ENCODE peak calls at places on chromosomes 13 and 19, in five cellular contexts. P is NCI-H345; T is CD4-positive, alpha-beta T cell; F is tibial artery; V is fibroblast of the aortic adventitia. I is an unnamed sample.

GRCh38 chr19:6424190-6424938 is at the start of gene KHSRP:
- DNase-seq in P (peak; percentile 29), T (no peak), F (no peak), V (no peak), I (no peak)

GRCh38 chr19:30596813-30597399 is 224.7 kb downstream of the ZNF536 start:
- DNase-seq in P (no peak), T (no peak), F (no peak), V (no peak), I (no peak)

GRCh38 chr19:3504723-3505122 is 1.4 kb upstream of the FZR1 start:
- DNase-seq in P (no peak), T (no peak), F (no peak), V (no peak), I (no peak)

GRCh38 chr19:13804830-13805683 is 9.8 kb downstream of the ZSWIM4 start:
- DNase-seq in P (no peak), T (no peak), F (no peak), V (no peak), I (no peak)

GRCh38 chr19:31351212-31352193 is 2.3 kb upstream of the TSHZ3 start:
- DNase-seq in P (no peak), T (no peak), F (no peak), V (peak; percentile 70), I (no peak)

GRCh38 chr13:61466280-61466679 is 50.6 kb upstream of the PCDH20 start:
- DNase-seq in P (no peak), T (no peak), F (no peak), V (no peak), I (no peak)

GRCh38 chr13:50127017-50127725 is 111.9 kb downstream of the KCNRG start:
- DNase-seq in P (no peak), T (peak; percentile 42), F (peak; percentile 75), V (peak; percentile 70), I (peak; percentile 18)

GRCh38 chr19:29547361-29547960 is 21.7 kb downstream of the VSTM2B start:
- DNase-seq in P (no peak), T (no peak), F (peak; percentile 20), V (no peak), I (no peak)

GRCh38 chr19:50509366-50509765 is 1.6 kb downstream of the JOSD2 start:
- DNase-seq in P (no peak), T (no peak), F (no peak), V (no peak), I (no peak)

GRCh38 chr19:19849056-19849455 is 16.6 kb upstream of the ZNF253 start:
- DNase-seq in P (no peak), T (no peak), F (no peak), V (no peak), I (no peak)

GRCh38 chr19:12778020-12778904 is 2.9 kb upstream of the HOOK2 start:
- DNase-seq in P (peak; percentile 23), T (peak; percentile 20), F (peak; percentile 88), V (peak; percentile 85), I (peak; percentile 57)

GRCh38 chr19:40219721-40220276 is 1.6 kb upstream of the TTC9B start:
- DNase-seq in P (peak; percentile 71), T (no peak), F (no peak), V (peak; percentile 70), I (peak; percentile 35)

GRCh38 chr19:11200931-11201330 is 3.6 kb upstream of the KANK2 start:
- DNase-seq in P (no peak), T (no peak), F (no peak), V (no peak), I (no peak)

GRCh38 chr13:111328111-111328802 is 7.8 kb downstream of the TEX29 start:
- DNase-seq in P (no peak), T (no peak), F (peak; percentile 34), V (no peak), I (no peak)

GRCh38 chr19:1775951-1776605 is 22.8 kb downstream of the ONECUT3 start:
- DNase-seq in P (no peak), T (no peak), F (no peak), V (no peak), I (no peak)

GRCh38 chr13:96925869-96926628 is 68.2 kb downstream of the OXGR1 start:
- DNase-seq in P (no peak), T (no peak), F (no peak), V (no peak), I (no peak)

GRCh38 chr19:10120538-10121198 is 969 bp upstream of the EIF3G start:
- DNase-seq in P (no peak), T (no peak), F (no peak), V (peak; percentile 94), I (no peak)

GRCh38 chr19:58279042-58279924 is 528 bp downstream of the ZNF8 start:
- DNase-seq in P (peak; percentile 48), T (peak; percentile 4), F (peak; percentile 84), V (peak; percentile 74), I (peak; percentile 59)

GRCh38 chr19:2186071-2186846 is 22.5 kb downstream of the DOT1L start:
- DNase-seq in P (no peak), T (no peak), F (peak; percentile 96), V (peak; percentile 99), I (peak; percentile 62)

GRCh38 chr19:30222993-30223865 is 149.0 kb upstream of the ZNF536 start:
- DNase-seq in P (no peak), T (no peak), F (no peak), V (no peak), I (no peak)

GRCh38 chr19:54271106-54271505 is 9.8 kb downstream of the LILRB2 start:
- DNase-seq in P (no peak), T (no peak), F (no peak), V (no peak), I (no peak)

GRCh38 chr19:52343548-52343947 is 7.5 kb downstream of the ZNF610 start:
- DNase-seq in P (peak; percentile 52), T (peak; percentile 20), F (peak; percentile 65), V (peak; percentile 16), I (peak; percentile 31)

GRCh38 chr13:48108106-48108505 is 13.2 kb upstream of the MED4 start:
- DNase-seq in P (no peak), T (no peak), F (no peak), V (no peak), I (no peak)

GRCh38 chr19:40702337-40703012 is 12.0 kb upstream of the NUMBL start:
- DNase-seq in P (no peak), T (no peak), F (no peak), V (peak; percentile 36), I (no peak)

GRCh38 chr13:72221276-72221962 is 354.4 kb upstream of the DACH1 start:
- DNase-seq in P (no peak), T (no peak), F (no peak), V (no peak), I (no peak)

GRCh38 chr19:32351807-32352630 is 6.6 kb downstream of the ZNF507 start:
- DNase-seq in P (no peak), T (no peak), F (no peak), V (peak; percentile 69), I (no peak)

GRCh38 chr19:45117167-45117594 is 24.2 kb downstream of the PPP1R37 start:
- DNase-seq in P (peak; percentile 77), T (no peak), F (no peak), V (no peak), I (no peak)

GRCh38 chr13:56019606-56020005 is 1121.1 kb upstream of the PRR20A start:
- DNase-seq in P (no peak), T (no peak), F (no peak), V (no peak), I (no peak)

GRCh38 chr13:30307194-30307965 is at the start of gene KATNAL1:
- DNase-seq in P (peak; percentile 83), T (peak; percentile 48), F (peak; percentile 88), V (peak; percentile 56), I (peak; percentile 62)

GRCh38 chr19:29715695-29716581 is 877 bp upstream of the C19orf12 start:
- DNase-seq in P (no peak), T (no peak), F (no peak), V (peak; percentile 35), I (no peak)

GRCh38 chr19:10986301-10987127 is 25.7 kb downstream of the SMARCA4 start:
- DNase-seq in P (no peak), T (no peak), F (no peak), V (no peak), I (no peak)